ENCODE peak calls at places on chromosomes 7 and 10, in nine cellular contexts. One of them, this sample, is unnamed.

GRCh38 chr10:79982861-79983260 is 34.0 kb upstream of the SFTPD start:
- DNase-seq in OCI-LY7: no peak
- DNase-seq in thoracic aorta: no peak
- DNase-seq in HFFc6: no peak
- DNase-seq in K562: no peak
- DNase-seq in GM13977: no peak
- DNase-seq in colonic mucosa: no peak
- DNase-seq in endodermal cell: peak
- DNase-seq in lower lobe of right lung: no peak
- DNase-seq in this sample: no peak

GRCh38 chr10:110422548-110422947 is 75.2 kb upstream of the DUSP5 start:
- DNase-seq in endodermal cell: no peak
- DNase-seq in colonic mucosa: no peak
- DNase-seq in OCI-LY7: no peak
- DNase-seq in K562: no peak
- DNase-seq in HFFc6: no peak
- DNase-seq in GM13977: no peak
- DNase-seq in lower lobe of right lung: no peak
- DNase-seq in thoracic aorta: no peak
- DNase-seq in this sample: no peak

GRCh38 chr10:20990604-20991003 is 93.5 kb upstream of the NEBL start:
- DNase-seq in thoracic aorta: no peak
- DNase-seq in HFFc6: no peak
- DNase-seq in GM13977: no peak
- DNase-seq in OCI-LY7: no peak
- DNase-seq in K562: no peak
- DNase-seq in colonic mucosa: no peak
- DNase-seq in lower lobe of right lung: no peak
- DNase-seq in endodermal cell: no peak
- DNase-seq in this sample: no peak

GRCh38 chr10:2279666-2280065 is 542.3 kb upstream of the ADARB2 start:
- DNase-seq in HFFc6: no peak
- DNase-seq in GM13977: no peak
- DNase-seq in lower lobe of right lung: no peak
- DNase-seq in OCI-LY7: no peak
- DNase-seq in endodermal cell: no peak
- DNase-seq in K562: no peak
- DNase-seq in thoracic aorta: no peak
- DNase-seq in colonic mucosa: no peak
- DNase-seq in this sample: no peak

GRCh38 chr10:43922335-43923280 is 273.9 kb upstream of the ZNF32 start:
- DNase-seq in endodermal cell: peak
- DNase-seq in GM13977: no peak
- DNase-seq in thoracic aorta: no peak
- DNase-seq in K562: no peak
- DNase-seq in lower lobe of right lung: no peak
- DNase-seq in colonic mucosa: no peak
- DNase-seq in HFFc6: no peak
- DNase-seq in OCI-LY7: peak
- DNase-seq in this sample: no peak

GRCh38 chr10:131852161-131852822 is 48.5 kb upstream of the PPP2R2D start:
- DNase-seq in endodermal cell: peak
- DNase-seq in thoracic aorta: no peak
- DNase-seq in K562: no peak
- DNase-seq in lower lobe of right lung: no peak
- DNase-seq in colonic mucosa: no peak
- DNase-seq in HFFc6: no peak
- DNase-seq in GM13977: no peak
- DNase-seq in OCI-LY7: no peak
- DNase-seq in this sample: no peak

GRCh38 chr10:126461289-126461688 is 73.0 kb upstream of the ADAM12 start:
- DNase-seq in GM13977: no peak
- DNase-seq in K562: no peak
- DNase-seq in endodermal cell: no peak
- DNase-seq in thoracic aorta: no peak
- DNase-seq in lower lobe of right lung: no peak
- DNase-seq in OCI-LY7: no peak
- DNase-seq in colonic mucosa: no peak
- DNase-seq in HFFc6: no peak
- DNase-seq in this sample: no peak

GRCh38 chr7:22572937-22573336 is 72.9 kb upstream of the STEAP1B start:
- DNase-seq in thoracic aorta: no peak
- DNase-seq in OCI-LY7: no peak
- DNase-seq in HFFc6: peak
- DNase-seq in GM13977: no peak
- DNase-seq in lower lobe of right lung: no peak
- DNase-seq in K562: no peak
- DNase-seq in colonic mucosa: no peak
- DNase-seq in endodermal cell: no peak
- DNase-seq in this sample: no peak

GRCh38 chr10:78301891-78302738 is 268.5 kb downstream of the RPS24 start:
- DNase-seq in lower lobe of right lung: no peak
- DNase-seq in GM13977: no peak
- DNase-seq in HFFc6: no peak
- DNase-seq in thoracic aorta: no peak
- DNase-seq in endodermal cell: peak
- DNase-seq in K562: no peak
- DNase-seq in OCI-LY7: peak
- DNase-seq in colonic mucosa: peak
- DNase-seq in this sample: peak

GRCh38 chr10:122861724-122862161 is 16.1 kb upstream of the CUZD1 start:
- DNase-seq in OCI-LY7: no peak
- DNase-seq in thoracic aorta: no peak
- DNase-seq in K562: peak
- DNase-seq in endodermal cell: no peak
- DNase-seq in lower lobe of right lung: no peak
- DNase-seq in GM13977: no peak
- DNase-seq in HFFc6: peak
- DNase-seq in colonic mucosa: no peak
- DNase-seq in this sample: no peak

GRCh38 chr10:25226775-25227682 is 52.2 kb downstream of the GPR158 start:
- DNase-seq in lower lobe of right lung: no peak
- DNase-seq in OCI-LY7: peak
- DNase-seq in GM13977: peak
- DNase-seq in K562: peak
- DNase-seq in HFFc6: peak
- DNase-seq in endodermal cell: peak
- DNase-seq in thoracic aorta: no peak
- DNase-seq in colonic mucosa: peak
- DNase-seq in this sample: peak

GRCh38 chr10:101968286-101968685 is 87.7 kb downstream of the ARMH3 start:
- DNase-seq in lower lobe of right lung: no peak
- DNase-seq in OCI-LY7: peak
- DNase-seq in GM13977: peak
- DNase-seq in thoracic aorta: no peak
- DNase-seq in K562: no peak
- DNase-seq in HFFc6: no peak
- DNase-seq in colonic mucosa: no peak
- DNase-seq in endodermal cell: no peak
- DNase-seq in this sample: no peak

GRCh38 chr7:35617076-35617475 is 77.9 kb downstream of the HERPUD2 start:
- DNase-seq in colonic mucosa: no peak
- DNase-seq in endodermal cell: no peak
- DNase-seq in K562: no peak
- DNase-seq in thoracic aorta: no peak
- DNase-seq in GM13977: no peak
- DNase-seq in OCI-LY7: no peak
- DNase-seq in lower lobe of right lung: no peak
- DNase-seq in HFFc6: no peak
- DNase-seq in this sample: no peak

GRCh38 chr10:33116293-33116697 is 158.3 kb upstream of the ITGB1 start:
- DNase-seq in GM13977: no peak
- DNase-seq in thoracic aorta: no peak
- DNase-seq in HFFc6: peak
- DNase-seq in OCI-LY7: peak
- DNase-seq in K562: peak
- DNase-seq in endodermal cell: peak
- DNase-seq in lower lobe of right lung: no peak
- DNase-seq in colonic mucosa: no peak
- DNase-seq in this sample: no peak

GRCh38 chr7:99102361-99102760 is 41.5 kb downstream of the SMURF1 start:
- DNase-seq in endodermal cell: no peak
- DNase-seq in OCI-LY7: no peak
- DNase-seq in HFFc6: no peak
- DNase-seq in colonic mucosa: no peak
- DNase-seq in GM13977: no peak
- DNase-seq in lower lobe of right lung: no peak
- DNase-seq in K562: no peak
- DNase-seq in thoracic aorta: no peak
- DNase-seq in this sample: no peak

GRCh38 chr7:2438181-2438580 is 34.8 kb downstream of the CHST12 start:
- DNase-seq in GM13977: no peak
- DNase-seq in K562: no peak
- DNase-seq in lower lobe of right lung: no peak
- DNase-seq in endodermal cell: no peak
- DNase-seq in HFFc6: no peak
- DNase-seq in thoracic aorta: no peak
- DNase-seq in colonic mucosa: no peak
- DNase-seq in OCI-LY7: no peak
- DNase-seq in this sample: no peak

GRCh38 chr10:28180654-28181053 is 122.2 kb downstream of the MPP7 start:
- DNase-seq in lower lobe of right lung: no peak
- DNase-seq in K562: no peak
- DNase-seq in colonic mucosa: no peak
- DNase-seq in GM13977: no peak
- DNase-seq in HFFc6: no peak
- DNase-seq in endodermal cell: no peak
- DNase-seq in thoracic aorta: no peak
- DNase-seq in OCI-LY7: peak
- DNase-seq in this sample: no peak

GRCh38 chr7:141698247-141699015 is 3.5 kb downstream of the DENND11 start:
- DNase-seq in endodermal cell: no peak
- DNase-seq in K562: no peak
- DNase-seq in lower lobe of right lung: no peak
- DNase-seq in thoracic aorta: no peak
- DNase-seq in GM13977: no peak
- DNase-seq in HFFc6: no peak
- DNase-seq in colonic mucosa: no peak
- DNase-seq in OCI-LY7: no peak
- DNase-seq in this sample: peak

GRCh38 chr7:54722502-54722901 is 36.5 kb downstream of the SEC61G start:
- DNase-seq in lower lobe of right lung: no peak
- DNase-seq in colonic mucosa: no peak
- DNase-seq in endodermal cell: no peak
- DNase-seq in GM13977: no peak
- DNase-seq in K562: no peak
- DNase-seq in thoracic aorta: no peak
- DNase-seq in OCI-LY7: no peak
- DNase-seq in HFFc6: no peak
- DNase-seq in this sample: no peak

GRCh38 chr10:77087406-77087805 is 550.2 kb downstream of the KCNMA1 start:
- DNase-seq in colonic mucosa: no peak
- DNase-seq in K562: no peak
- DNase-seq in HFFc6: no peak
- DNase-seq in GM13977: no peak
- DNase-seq in OCI-LY7: no peak
- DNase-seq in endodermal cell: no peak
- DNase-seq in thoracic aorta: no peak
- DNase-seq in lower lobe of right lung: no peak
- DNase-seq in this sample: no peak

DNA sequence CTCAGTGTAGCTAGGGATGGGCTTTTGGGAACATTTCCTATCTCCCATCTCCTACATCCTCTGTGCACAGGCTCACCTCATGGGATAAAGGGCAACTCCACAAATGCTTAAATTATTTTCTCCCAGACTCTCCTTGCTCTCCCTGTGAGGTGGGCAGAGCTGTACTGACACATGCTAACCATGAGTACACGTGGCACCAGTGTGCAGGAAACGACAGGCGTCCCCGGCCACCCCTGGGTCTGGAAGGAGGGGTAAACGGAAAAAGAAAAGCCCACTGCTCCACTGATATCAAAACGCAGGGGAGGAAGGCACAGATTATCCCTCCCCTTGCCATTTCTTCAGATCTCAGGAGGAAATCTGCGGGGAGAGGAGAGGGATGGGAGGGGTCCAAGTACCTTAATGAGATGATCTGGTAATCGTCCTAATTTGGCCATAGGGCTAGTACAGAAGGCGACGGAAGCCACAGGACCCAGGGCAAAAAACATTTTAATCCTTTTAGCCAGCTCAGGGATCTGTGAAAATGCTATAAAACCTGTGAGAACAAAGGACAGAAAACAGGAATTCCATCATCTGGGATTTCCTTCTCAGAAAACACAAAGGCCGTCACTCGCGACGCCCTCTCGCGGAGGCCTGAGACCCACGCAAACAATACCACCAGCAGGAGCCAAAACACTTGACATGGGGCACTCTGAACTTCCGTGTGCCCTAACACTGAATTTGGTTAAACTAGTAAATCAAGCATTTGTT is 17.8 kb upstream of the CH25H start:
- DNase-seq in K562: no peak
- DNase-seq in lower lobe of right lung: peak
- DNase-seq in colonic mucosa: no peak
- DNase-seq in thoracic aorta: no peak
- DNase-seq in endodermal cell: peak
- DNase-seq in GM13977: no peak
- DNase-seq in HFFc6: no peak
- DNase-seq in OCI-LY7: no peak
- DNase-seq in this sample: no peak
- TF ChIP-seq CTCF in K562: peak
- TF ChIP-seq CTCF in lower lobe of right lung: peak
- TF ChIP-seq CTCF in colonic mucosa: no peak
- TF ChIP-seq CTCF in thoracic aorta: no peak
- TF ChIP-seq CTCF in endodermal cell: peak
- TF ChIP-seq CTCF in GM13977: peak
- TF ChIP-seq CTCF in HFFc6: no peak
- TF ChIP-seq CTCF in OCI-LY7: no peak
- TF ChIP-seq CTCF in this sample: no peak

GRCh38 chr10:7592627-7593026 is 74.1 kb downstream of the ITIH5 start:
- DNase-seq in endodermal cell: no peak
- DNase-seq in colonic mucosa: no peak
- DNase-seq in OCI-LY7: no peak
- DNase-seq in lower lobe of right lung: no peak
- DNase-seq in GM13977: no peak
- DNase-seq in K562: no peak
- DNase-seq in thoracic aorta: no peak
- DNase-seq in HFFc6: no peak
- DNase-seq in this sample: no peak
- TF ChIP-seq CTCF in endodermal cell: no peak
- TF ChIP-seq CTCF in colonic mucosa: no peak
- TF ChIP-seq CTCF in OCI-LY7: no peak
- TF ChIP-seq CTCF in lower lobe of right lung: no peak
- TF ChIP-seq CTCF in GM13977: no peak
- TF ChIP-seq CTCF in K562: no peak
- TF ChIP-seq CTCF in thoracic aorta: no peak
- TF ChIP-seq CTCF in HFFc6: no peak
- TF ChIP-seq CTCF in this sample: no peak

GRCh38 chr10:70331486-70332268 is 47.9 kb upstream of the NPFFR1 start:
- DNase-seq in K562: peak
- DNase-seq in endodermal cell: peak
- DNase-seq in colonic mucosa: peak
- DNase-seq in lower lobe of right lung: no peak
- DNase-seq in thoracic aorta: peak
- DNase-seq in OCI-LY7: peak
- DNase-seq in GM13977: peak
- DNase-seq in HFFc6: peak
- DNase-seq in this sample: peak
- TF ChIP-seq CTCF in K562: peak
- TF ChIP-seq CTCF in endodermal cell: peak
- TF ChIP-seq CTCF in colonic mucosa: no peak
- TF ChIP-seq CTCF in lower lobe of right lung: peak
- TF ChIP-seq CTCF in thoracic aorta: no peak
- TF ChIP-seq CTCF in OCI-LY7: peak
- TF ChIP-seq CTCF in GM13977: peak
- TF ChIP-seq CTCF in HFFc6: peak
- TF ChIP-seq CTCF in this sample: peak

GRCh38 chr10:119364941-119365340 is 157.6 kb downstream of the GRK5 start:
- DNase-seq in OCI-LY7: no peak
- DNase-seq in thoracic aorta: no peak
- DNase-seq in HFFc6: no peak
- DNase-seq in K562: no peak
- DNase-seq in endodermal cell: no peak
- DNase-seq in GM13977: no peak
- DNase-seq in colonic mucosa: no peak
- DNase-seq in lower lobe of right lung: no peak
- DNase-seq in this sample: no peak
- TF ChIP-seq CTCF in OCI-LY7: peak
- TF ChIP-seq CTCF in thoracic aorta: no peak
- TF ChIP-seq CTCF in HFFc6: peak
- TF ChIP-seq CTCF in K562: no peak
- TF ChIP-seq CTCF in endodermal cell: peak
- TF ChIP-seq CTCF in GM13977: no peak
- TF ChIP-seq CTCF in colonic mucosa: no peak
- TF ChIP-seq CTCF in lower lobe of right lung: no peak
- TF ChIP-seq CTCF in this sample: no peak